ENCODE peak calls at places on chromosomes 6 and 20, in five cellular contexts. F, Y, Q, K and P are unnamed samples.

GRCh38 chr6:167706313-167707109 is 120.2 kb upstream of the AFDN start:
- DNase-seq in F (peak; percentile 73), Y (no peak), Q (no peak), K (peak; percentile 50), P (no peak)

GRCh38 chr6:169069361-169069760 is 184.3 kb downstream of the THBS2 start:
- DNase-seq in F (no peak), Y (no peak), Q (no peak), K (no peak), P (no peak)

GRCh38 chr6:72974276-72974675 is 251.0 kb downstream of the KHDC1L start:
- DNase-seq in F (no peak), Y (no peak), Q (no peak), K (no peak), P (no peak)

GRCh38 chr20:39985276-39985675 is 703.8 kb downstream of the MAFB start:
- DNase-seq in F (no peak), Y (no peak), Q (no peak), K (no peak), P (no peak)

GRCh38 chr6:788058-788457 is 95.1 kb upstream of the EXOC2 start:
- DNase-seq in F (no peak), Y (no peak), Q (no peak), K (no peak), P (no peak)

GRCh38 chr6:125363360-125364121 is 61.8 kb upstream of the HDDC2 start:
- DNase-seq in F (no peak), Y (no peak), Q (peak; percentile 87), K (no peak), P (peak; percentile 19)

GRCh38 chr20:57200882-57201723 is 65.3 kb downstream of the BMP7 start:
- DNase-seq in F (no peak), Y (no peak), Q (no peak), K (no peak), P (no peak)

GRCh38 chr6:46821348-46821992 is 28.3 kb downstream of the MEP1A start:
- DNase-seq in F (no peak), Y (no peak), Q (no peak), K (no peak), P (no peak)

GRCh38 chr6:157990321-157991066 is 8.8 kb downstream of the SYNJ2 start:
- DNase-seq in F (no peak), Y (peak; percentile 15), Q (no peak), K (peak; percentile 43), P (no peak)

GRCh38 chr6:127201321-127201720 is 65.3 kb upstream of the RNF146 start:
- DNase-seq in F (no peak), Y (no peak), Q (peak; percentile 82), K (no peak), P (peak; percentile 10)

GRCh38 chr6:70838907-70839285 is 118.0 kb downstream of the B3GAT2 start:
- DNase-seq in F (no peak), Y (no peak), Q (no peak), K (no peak), P (no peak)

GRCh38 chr20:16801919-16802651 is 53.9 kb downstream of the OTOR start:
- DNase-seq in F (peak; percentile 32), Y (no peak), Q (peak; percentile 71), K (peak; percentile 63), P (peak; percentile 50)

GRCh38 chr6:121142093-121142492 is 192.2 kb downstream of the TBC1D32 start:
- DNase-seq in F (no peak), Y (no peak), Q (no peak), K (no peak), P (no peak)

GRCh38 chr20:63886921-63887320 is 8.0 kb upstream of the DNAJC5 start:
- DNase-seq in F (no peak), Y (no peak), Q (no peak), K (no peak), P (no peak)

GRCh38 chr6:21386744-21387143 is 206.8 kb upstream of the SOX4 start:
- DNase-seq in F (no peak), Y (no peak), Q (peak; percentile 6), K (no peak), P (peak; percentile 66)

GRCh38 chr6:129507846-129508245 is 202.1 kb downstream of the ARHGAP18 start:
- DNase-seq in F (no peak), Y (no peak), Q (no peak), K (no peak), P (no peak)

GRCh38 chr6:116932496-116932895 is 55.5 kb downstream of the RFX6 start:
- DNase-seq in F (no peak), Y (no peak), Q (no peak), K (no peak), P (no peak)

GRCh38 chr6:15213838-15214398 is 32.0 kb upstream of the JARID2 start:
- DNase-seq in F (no peak), Y (no peak), Q (no peak), K (no peak), P (no peak)

GRCh38 chr20:3312940-3313656 is 74.1 kb upstream of the SLC4A11 start:
- DNase-seq in F (no peak), Y (no peak), Q (peak; percentile 30), K (no peak), P (no peak)

GRCh38 chr6:89649682-89650081 is 11.1 kb upstream of the LYRM2 start:
- DNase-seq in F (no peak), Y (no peak), Q (no peak), K (no peak), P (no peak)

GRCh38 chr6:49565855-49566254 is 15.4 kb downstream of the C6orf141 start:
- DNase-seq in F (no peak), Y (no peak), Q (no peak), K (no peak), P (peak; percentile 53)

GRCh38 chr20:45834797-45835161 is 1.2 kb downstream of the SNX21 start:
- DNase-seq in F (no peak), Y (no peak), Q (no peak), K (no peak), P (no peak)

GRCh38 chr20:32064667-32065066 is 12.6 kb downstream of the HCK start:
- DNase-seq in F (peak; percentile 34), Y (no peak), Q (no peak), K (peak; percentile 78), P (no peak)

GRCh38 chr6:43200541-43200940 is 18.5 kb downstream of the CUL9 start:
- DNase-seq in F (no peak), Y (no peak), Q (no peak), K (no peak), P (no peak)

GRCh38 chr6:11810039-11810541 is 31.5 kb upstream of the ADTRP start:
- DNase-seq in F (no peak), Y (no peak), Q (peak; percentile 81), K (no peak), P (peak; percentile 69)

GRCh38 chr6:151624071-151624470 is 130.3 kb downstream of the CCDC170 start:
- DNase-seq in F (no peak), Y (no peak), Q (no peak), K (no peak), P (no peak)

GRCh38 chr20:38434310-38434741 is 802 bp downstream of the SNHG17 start:
- DNase-seq in F (no peak), Y (no peak), Q (no peak), K (peak; percentile 51), P (peak; percentile 30)

GRCh38 chr20:38434770-38435554 is at the start of gene SNHG17:
- DNase-seq in F (peak; percentile 87), Y (peak; percentile 89), Q (peak; percentile 84), K (peak; percentile 98), P (peak; percentile 95)

GRCh38 chr20:38433304-38433972 is 1.7 kb downstream of the SNHG17 start:
- DNase-seq in F (no peak), Y (no peak), Q (no peak), K (no peak), P (no peak)

GRCh38 chr20:38437796-38438195 is 2.7 kb upstream of the SNHG17 start:
- DNase-seq in F (no peak), Y (no peak), Q (no peak), K (no peak), P (no peak)

GRCh38 chr20:38435555-38435939 is 419 bp upstream of the SNHG17 start:
- DNase-seq in F (no peak), Y (no peak), Q (peak; percentile 95), K (no peak), P (no peak)
- TF ChIP-seq CTCF in F (peak; percentile 9), Y (peak; percentile 65), Q (no peak), K (no peak), P (no peak)

DNA sequence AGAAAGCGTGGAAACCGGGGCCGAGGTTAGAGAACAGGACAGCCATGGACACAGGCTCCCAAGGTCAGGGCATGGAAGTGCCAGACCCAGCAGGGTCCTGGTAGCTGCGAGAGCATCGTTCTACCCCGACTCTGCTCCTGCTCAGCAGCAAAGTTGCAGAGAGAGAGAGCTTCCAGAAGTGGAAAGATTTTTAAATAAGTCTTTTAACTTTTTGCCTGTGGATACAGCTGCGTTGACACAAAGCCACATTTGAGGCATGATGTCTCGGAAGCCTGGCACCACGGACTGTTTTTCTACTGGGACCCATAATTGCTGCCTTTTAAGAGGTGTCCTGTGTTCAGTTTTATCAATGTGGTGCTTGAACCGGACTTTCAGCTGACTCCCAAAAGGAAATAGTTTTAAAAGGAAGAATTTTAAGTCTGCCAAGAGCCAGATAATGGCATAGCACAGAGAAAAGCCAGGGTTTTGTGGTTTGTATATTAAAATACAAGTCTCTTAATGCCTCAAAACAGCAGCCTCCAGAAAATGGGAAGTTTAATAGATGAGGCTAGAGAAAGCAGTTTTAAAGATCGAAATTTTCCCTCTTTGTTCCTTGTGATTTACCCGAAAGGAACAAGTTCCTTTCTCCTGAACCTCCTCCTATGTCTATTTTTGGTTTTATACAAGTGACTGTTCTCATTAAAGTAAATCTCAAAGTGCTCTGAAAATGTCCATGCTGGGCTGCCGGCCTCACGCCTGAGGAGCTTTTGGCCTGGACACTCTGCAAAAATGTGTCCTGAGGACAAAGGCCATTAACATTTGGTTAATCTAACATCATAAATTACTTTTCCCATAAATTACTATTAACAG is 91.5 kb downstream of the RIN2 start:
- DNase-seq in F (no peak), Y (no peak), Q (no peak), K (no peak), P (no peak)
- TF ChIP-seq CTCF in F (no peak), Y (no peak), Q (no peak), K (no peak), P (no peak)

GRCh38 chr6:81242634-81243033 is 509.8 kb downstream of the TENT5A start:
- DNase-seq in F (no peak), Y (no peak), Q (no peak), K (no peak), P (no peak)

GRCh38 chr6:81246200-81246599 is 506.3 kb downstream of the TENT5A start:
- DNase-seq in F (no peak), Y (no peak), Q (no peak), K (no peak), P (no peak)

GRCh38 chr6:81238390-81238789 is 514.1 kb downstream of the TENT5A start:
- DNase-seq in F (no peak), Y (no peak), Q (no peak), K (no peak), P (no peak)

GRCh38 chr6:81241126-81241525 is 511.4 kb downstream of the TENT5A start:
- DNase-seq in F (no peak), Y (no peak), Q (no peak), K (no peak), P (no peak)

GRCh38 chr6:81241717-81242116 is 510.8 kb downstream of the TENT5A start:
- DNase-seq in F (no peak), Y (no peak), Q (no peak), K (peak; percentile 6), P (no peak)
- TF ChIP-seq CTCF in F (peak; percentile 34), Y (no peak), Q (peak; percentile 38), K (peak; percentile 7), P (peak; percentile 10)

DNA sequence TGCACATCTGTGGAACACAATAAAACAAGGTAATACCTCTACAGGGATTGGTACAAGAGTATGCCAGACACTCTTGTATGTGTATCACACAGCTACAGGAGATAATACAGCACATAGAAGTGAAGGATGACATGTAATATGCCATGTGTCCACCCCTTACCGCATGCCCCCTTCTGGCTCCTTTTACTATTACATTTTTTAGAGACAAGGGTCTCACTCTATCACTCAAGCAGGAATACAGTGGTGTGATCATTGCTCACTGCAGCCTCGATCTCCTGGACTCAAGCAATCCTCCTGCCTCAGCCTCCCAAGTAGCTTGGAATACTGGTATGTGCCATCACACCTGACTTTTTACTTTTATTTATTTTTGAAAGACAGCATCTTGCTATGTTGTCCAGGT is 4.2 kb upstream of the NCR3 start:
- DNase-seq in F (no peak), Y (no peak), Q (peak; percentile 32), K (peak; percentile 77), P (peak; percentile 45)
- TF ChIP-seq CTCF in F (peak; percentile 60), Y (peak; percentile 74), Q (peak; percentile 60), K (peak; percentile 54), P (peak; percentile 75)